ENCODE peak calls at places on chromosomes 7 and 10, in six cellular contexts. V is HCT116, X is prostate gland, Q is transverse colon, T is stomach, S is SK-N-SH. H is an unnamed sample.

GRCh38 chr7:40219917-40220316 is 85.1 kb downstream of the SUGCT start:
- DNase-seq in X (no peak), T (no peak), Q (no peak), V (no peak), S (no peak), H (no peak)

GRCh38 chr10:123147635-123148413 is at the start of gene HMX2:
- DNase-seq in T (no peak), Q (no peak), V (no peak), S (peak), X (no peak), H (no peak)

GRCh38 chr7:45402480-45403218 is 171.5 kb upstream of the ADCY1 start:
- DNase-seq in S (no peak), T (no peak), Q (no peak), X (no peak), V (no peak), H (peak)

GRCh38 chr7:137025469-137026175 is 157.2 kb downstream of the CHRM2 start:
- DNase-seq in V (no peak), T (no peak), S (no peak), X (no peak), Q (no peak), H (no peak)

GRCh38 chr10:96017227-96017687 is 26.1 kb upstream of the CCNJ start:
- DNase-seq in Q (peak), S (peak), V (peak), T (no peak), X (peak), H (peak)

GRCh38 chr7:103762907-103763306 is 226.6 kb downstream of the RELN start:
- DNase-seq in X (no peak), S (no peak), T (no peak), V (no peak), Q (no peak), H (no peak)

GRCh38 chr7:123961731-123962130 is 36.7 kb downstream of the SPAM1 start:
- DNase-seq in Q (no peak), T (no peak), X (no peak), V (no peak), S (no peak), H (no peak)

GRCh38 chr7:137956183-137956582 is 45.7 kb downstream of the CREB3L2 start:
- DNase-seq in S (no peak), X (no peak), V (no peak), T (no peak), Q (no peak), H (no peak)

GRCh38 chr7:64758151-64758550 is 36.1 kb upstream of the ZNF138 start:
- DNase-seq in Q (no peak), V (no peak), S (no peak), X (no peak), T (no peak), H (no peak)

GRCh38 chr10:90227259-90227658 is 525.9 kb downstream of the KIF20B start:
- DNase-seq in V (peak), S (no peak), Q (no peak), T (no peak), X (no peak), H (no peak)

GRCh38 chr10:61271127-61271780 is 181.9 kb downstream of the TMEM26 start:
- DNase-seq in X (no peak), V (no peak), Q (no peak), T (no peak), S (no peak), H (no peak)

GRCh38 chr10:9198611-9199010 is 1144.1 kb downstream of the GATA3 start:
- DNase-seq in X (no peak), V (no peak), T (no peak), S (no peak), Q (no peak), H (no peak)

GRCh38 chr10:95467162-95467599 is 94.0 kb downstream of the SORBS1 start:
- DNase-seq in T (peak), S (peak), X (peak), Q (peak), V (peak), H (peak)

DNA sequence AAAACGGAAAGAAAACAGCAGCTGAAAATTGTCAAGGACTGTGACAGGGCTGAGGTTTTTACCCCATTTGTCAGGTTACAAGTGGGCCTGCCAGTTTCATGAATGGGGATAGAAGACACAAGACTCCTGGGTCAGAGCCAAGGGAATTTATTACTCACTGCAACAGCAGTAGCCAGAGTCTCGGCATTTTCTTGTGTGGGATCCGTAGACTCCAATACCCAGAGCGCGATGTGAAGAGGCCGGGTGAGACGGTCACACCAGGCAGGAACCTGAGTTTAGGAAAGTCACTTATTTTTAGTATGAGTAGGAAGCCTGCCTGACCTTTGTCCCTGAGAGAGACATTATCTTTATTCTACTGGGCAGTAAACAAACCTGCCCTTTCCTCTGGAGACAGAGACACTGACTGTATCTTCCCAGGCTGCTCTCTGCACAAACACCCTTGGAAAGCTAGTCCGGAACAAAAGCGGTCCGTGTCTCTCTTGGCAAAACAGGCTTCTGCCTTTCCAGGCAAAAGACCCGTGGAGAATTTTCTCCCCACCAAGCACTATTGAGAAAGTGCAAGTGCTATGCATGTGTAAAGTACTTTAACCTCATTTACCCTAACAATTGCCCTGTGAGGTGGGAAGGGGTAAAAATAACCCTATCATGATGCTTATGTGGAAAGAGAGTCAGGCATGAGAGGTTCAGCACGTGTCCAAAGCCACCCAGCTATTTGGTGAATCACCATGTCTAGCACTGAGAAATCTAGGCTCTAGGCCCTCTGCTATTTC is 58.4 kb downstream of the JCAD start:
- DNase-seq in T (no peak), X (peak), S (no peak), Q (peak), V (no peak), H (no peak)
- TF ChIP-seq POLR2AphosphoS5 in T (no peak), X (peak), S (peak), Q (peak), V (no peak), H (no peak)

DNA sequence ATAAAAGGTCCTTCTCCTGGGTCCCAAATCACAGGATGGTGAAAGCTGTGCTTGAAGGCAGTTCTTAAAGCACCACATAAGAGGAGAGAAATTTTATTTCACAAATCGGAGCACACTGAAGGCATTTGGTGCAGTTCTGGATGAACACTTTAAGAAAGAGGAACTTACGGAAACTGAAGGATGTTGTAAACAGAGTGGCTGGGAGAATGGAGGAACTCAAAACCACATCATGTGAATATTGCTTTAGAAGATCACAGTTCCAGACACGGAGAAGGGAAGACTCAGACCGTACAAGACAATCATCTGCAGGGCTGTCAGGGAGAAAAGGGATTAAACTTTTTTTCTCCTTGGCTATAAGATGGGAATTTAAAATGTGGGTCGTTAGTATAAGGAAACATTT is 9.0 kb upstream of the GPR141 start:
- DNase-seq in V (no peak), S (no peak), Q (no peak), X (no peak), T (no peak), H (peak)
- TF ChIP-seq CTCF in V (no peak), S (no peak), Q (no peak), X (no peak), T (no peak), H (no peak)

GRCh38 chr7:132225216-132226030 is 350.8 kb downstream of the PLXNA4 start:
- DNase-seq in X (peak), Q (peak), S (no peak), T (peak), V (no peak), H (no peak)

GRCh38 chr7:132226626-132227290 is 349.5 kb downstream of the PLXNA4 start:
- DNase-seq in V (no peak), S (no peak), X (no peak), Q (no peak), T (no peak), H (no peak)

GRCh38 chr7:132228240-132228639 is 348.0 kb downstream of the PLXNA4 start:
- DNase-seq in V (no peak), X (no peak), Q (no peak), S (no peak), T (no peak), H (no peak)

GRCh38 chr7:132221356-132221755 is 354.9 kb downstream of the PLXNA4 start:
- DNase-seq in X (no peak), V (no peak), Q (no peak), T (no peak), S (no peak), H (no peak)

GRCh38 chr7:132226046-132226590 is 350.2 kb downstream of the PLXNA4 start:
- DNase-seq in V (no peak), T (no peak), X (no peak), Q (no peak), S (no peak), H (no peak)
- TF ChIP-seq POLR2AphosphoS5 in V (no peak), T (no peak), X (no peak), Q (no peak), S (no peak), H (no peak)

GRCh38 chr10:71978476-71978875 is 14.3 kb downstream of the CHST3 start:
- DNase-seq in T (peak), Q (no peak), X (no peak), S (peak), V (no peak), H (no peak)
- TF ChIP-seq CTCF in T (no peak), Q (no peak), X (no peak), S (no peak), V (peak), H (no peak)

DNA sequence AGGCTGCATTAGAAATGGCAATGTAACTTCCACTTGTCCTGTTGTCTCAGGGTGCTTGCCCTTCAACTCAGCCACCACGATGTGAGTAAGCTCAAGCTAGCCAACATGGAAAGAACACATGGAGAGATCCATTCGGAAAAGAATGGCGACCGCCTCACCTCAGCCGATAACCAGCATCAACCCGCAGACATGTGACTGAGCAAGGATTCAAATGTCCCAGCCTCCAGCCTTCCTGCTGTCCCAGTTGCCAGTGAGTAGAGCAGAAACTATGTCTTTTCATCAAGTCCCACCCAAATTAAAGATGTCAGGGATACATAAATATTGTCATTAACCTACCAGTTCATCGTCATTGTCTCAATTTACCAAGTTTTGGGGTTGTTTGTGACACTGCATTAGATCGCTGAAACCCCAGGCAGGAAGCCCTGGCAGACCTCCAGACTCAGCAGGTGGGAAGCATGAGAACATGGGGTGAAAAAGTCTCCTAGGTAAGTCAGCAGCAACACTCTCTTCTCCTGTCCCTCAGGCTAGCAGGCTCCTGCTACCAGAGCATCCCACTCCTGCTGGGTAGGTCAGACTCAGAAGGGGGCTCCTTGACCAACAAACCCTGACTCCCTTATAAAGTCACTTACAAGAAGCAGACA is 67.0 kb downstream of the OSBPL3 start:
- DNase-seq in Q (peak), V (no peak), T (peak), S (no peak), X (no peak), H (no peak)
- TF ChIP-seq POLR2AphosphoS5 in Q (no peak), V (no peak), T (no peak), S (no peak), X (no peak), H (no peak)

GRCh38 chr10:113523628-113524027 is 29.2 kb upstream of the HABP2 start:
- DNase-seq in Q (no peak), T (no peak), X (no peak), S (no peak), V (no peak), H (no peak)

GRCh38 chr10:113524539-113525490 is 28.0 kb upstream of the HABP2 start:
- DNase-seq in X (no peak), S (no peak), Q (no peak), T (peak), V (no peak), H (no peak)

GRCh38 chr10:113525713-113526112 is 27.1 kb upstream of the HABP2 start:
- DNase-seq in S (no peak), X (no peak), Q (no peak), V (no peak), T (peak), H (no peak)

GRCh38 chr10:113523071-113523470 is 29.8 kb upstream of the HABP2 start:
- DNase-seq in Q (no peak), V (no peak), S (no peak), T (peak), X (no peak), H (no peak)

GRCh38 chr10:113524120-113524519 is 28.7 kb upstream of the HABP2 start:
- DNase-seq in X (no peak), V (no peak), S (no peak), Q (no peak), T (no peak), H (no peak)
- TF ChIP-seq CTCF in X (no peak), V (peak), S (peak), Q (no peak), T (no peak), H (no peak)

GRCh38 chr7:148987010-148987750 is 41.1 kb downstream of the PDIA4 start:
- DNase-seq in Q (peak), X (peak), S (peak), V (peak), T (peak), H (peak)
- TF ChIP-seq POLR2AphosphoS5 in Q (no peak), X (peak), S (peak), V (peak), T (no peak), H (no peak)

H was measured in HL-60.